ENCODE peak calls at places on chromosomes 3 and 15, in seven cellular contexts. One of them, this sample, is unnamed.

GRCh38 chr15:78680416-78681068 is 39.5 kb upstream of the CHRNB4 start:
- DNase-seq in HS-27A: no peak
- DNase-seq in cardiac septum: peak; percentile 72
- DNase-seq in NB4: peak; percentile 55
- DNase-seq in Right ventricle myocardium superior: no peak
- DNase-seq in psoas muscle: no peak
- DNase-seq in NT2/D1: no peak
- DNase-seq in this sample: no peak

GRCh38 chr3:123286308-123287023 is 84.7 kb downstream of the SEC22A start:
- DNase-seq in HS-27A: peak; percentile 17
- DNase-seq in cardiac septum: peak; percentile 69
- DNase-seq in NB4: peak; percentile 68
- DNase-seq in Right ventricle myocardium superior: no peak
- DNase-seq in psoas muscle: peak; percentile 44
- DNase-seq in NT2/D1: peak; percentile 77
- DNase-seq in this sample: no peak

GRCh38 chr3:121855555-121855954 is 20.5 kb downstream of the EAF2 start:
- DNase-seq in HS-27A: no peak
- DNase-seq in cardiac septum: no peak
- DNase-seq in NB4: peak; percentile 51
- DNase-seq in Right ventricle myocardium superior: no peak
- DNase-seq in psoas muscle: no peak
- DNase-seq in NT2/D1: peak; percentile 47
- DNase-seq in this sample: no peak

GRCh38 chr3:49362579-49362978 is 4.4 kb upstream of the GPX1 start:
- DNase-seq in HS-27A: no peak
- DNase-seq in cardiac septum: no peak
- DNase-seq in NB4: no peak
- DNase-seq in Right ventricle myocardium superior: no peak
- DNase-seq in psoas muscle: no peak
- DNase-seq in NT2/D1: no peak
- DNase-seq in this sample: no peak

GRCh38 chr15:31291048-31291578 is 35.5 kb upstream of the KLF13 start:
- DNase-seq in HS-27A: no peak
- DNase-seq in cardiac septum: no peak
- DNase-seq in NB4: no peak
- DNase-seq in Right ventricle myocardium superior: no peak
- DNase-seq in psoas muscle: no peak
- DNase-seq in NT2/D1: no peak
- DNase-seq in this sample: no peak

GRCh38 chr3:122912772-122913538 is 114.6 kb downstream of the SEMA5B start:
- DNase-seq in HS-27A: no peak
- DNase-seq in cardiac septum: peak; percentile 74
- DNase-seq in NB4: no peak
- DNase-seq in Right ventricle myocardium superior: no peak
- DNase-seq in psoas muscle: no peak
- DNase-seq in NT2/D1: no peak
- DNase-seq in this sample: no peak

GRCh38 chr15:42094512-42094963 is at the start of gene PLA2G4D:
- DNase-seq in HS-27A: no peak
- DNase-seq in cardiac septum: no peak
- DNase-seq in NB4: no peak
- DNase-seq in Right ventricle myocardium superior: no peak
- DNase-seq in psoas muscle: no peak
- DNase-seq in NT2/D1: no peak
- DNase-seq in this sample: no peak

GRCh38 chr3:115699741-115700140 is 76.4 kb downstream of the GAP43 start:
- DNase-seq in HS-27A: no peak
- DNase-seq in cardiac septum: no peak
- DNase-seq in NB4: no peak
- DNase-seq in Right ventricle myocardium superior: no peak
- DNase-seq in psoas muscle: no peak
- DNase-seq in NT2/D1: no peak
- DNase-seq in this sample: no peak

GRCh38 chr3:134362221-134362620 is 12.0 kb downstream of the AMOTL2 start:
- DNase-seq in HS-27A: no peak
- DNase-seq in cardiac septum: peak; percentile 35
- DNase-seq in NB4: no peak
- DNase-seq in Right ventricle myocardium superior: no peak
- DNase-seq in psoas muscle: no peak
- DNase-seq in NT2/D1: no peak
- DNase-seq in this sample: no peak

GRCh38 chr15:63048986-63049665 is 6.6 kb downstream of the TPM1 start:
- DNase-seq in HS-27A: no peak
- DNase-seq in cardiac septum: peak; percentile 81
- DNase-seq in NB4: peak; percentile 52
- DNase-seq in Right ventricle myocardium superior: peak; percentile 79
- DNase-seq in psoas muscle: peak; percentile 74
- DNase-seq in NT2/D1: no peak
- DNase-seq in this sample: peak; percentile 44

GRCh38 chr3:141183606-141184005 is 48.0 kb upstream of the PXYLP1 start:
- DNase-seq in HS-27A: no peak
- DNase-seq in cardiac septum: no peak
- DNase-seq in NB4: no peak
- DNase-seq in Right ventricle myocardium superior: no peak
- DNase-seq in psoas muscle: no peak
- DNase-seq in NT2/D1: no peak
- DNase-seq in this sample: no peak

GRCh38 chr15:98865397-98866339 is 141.9 kb downstream of the PGPEP1L start:
- DNase-seq in HS-27A: no peak
- DNase-seq in cardiac septum: peak; percentile 90
- DNase-seq in NB4: peak; percentile 95
- DNase-seq in Right ventricle myocardium superior: peak; percentile 87
- DNase-seq in psoas muscle: peak; percentile 89
- DNase-seq in NT2/D1: no peak
- DNase-seq in this sample: peak; percentile 71

GRCh38 chr15:97482521-97482920 is 478.0 kb upstream of the ARRDC4 start:
- DNase-seq in HS-27A: no peak
- DNase-seq in cardiac septum: no peak
- DNase-seq in NB4: no peak
- DNase-seq in Right ventricle myocardium superior: no peak
- DNase-seq in psoas muscle: no peak
- DNase-seq in NT2/D1: peak; percentile 8
- DNase-seq in this sample: no peak

GRCh38 chr3:137930976-137931375 is 79.0 kb upstream of the CLDN18 start:
- DNase-seq in HS-27A: no peak
- DNase-seq in cardiac septum: no peak
- DNase-seq in NB4: no peak
- DNase-seq in Right ventricle myocardium superior: no peak
- DNase-seq in psoas muscle: no peak
- DNase-seq in NT2/D1: no peak
- DNase-seq in this sample: no peak

GRCh38 chr15:51144021-51144532 is 49.4 kb upstream of the TNFAIP8L3 start:
- DNase-seq in HS-27A: no peak
- DNase-seq in cardiac septum: no peak
- DNase-seq in NB4: peak; percentile 26
- DNase-seq in Right ventricle myocardium superior: no peak
- DNase-seq in psoas muscle: no peak
- DNase-seq in NT2/D1: no peak
- DNase-seq in this sample: no peak

GRCh38 chr15:42413914-42414313 is 54.6 kb downstream of the CAPN3 start:
- DNase-seq in HS-27A: no peak
- DNase-seq in cardiac septum: no peak
- DNase-seq in NB4: no peak
- DNase-seq in Right ventricle myocardium superior: no peak
- DNase-seq in psoas muscle: no peak
- DNase-seq in NT2/D1: no peak
- DNase-seq in this sample: no peak

GRCh38 chr3:43753743-43754142 is 63.0 kb downstream of the ABHD5 start:
- DNase-seq in HS-27A: peak; percentile 88
- DNase-seq in cardiac septum: no peak
- DNase-seq in NB4: no peak
- DNase-seq in Right ventricle myocardium superior: no peak
- DNase-seq in psoas muscle: no peak
- DNase-seq in NT2/D1: no peak
- DNase-seq in this sample: no peak

GRCh38 chr3:15401936-15402335 is 25.4 kb downstream of the METTL6 start:
- DNase-seq in HS-27A: no peak
- DNase-seq in cardiac septum: no peak
- DNase-seq in NB4: no peak
- DNase-seq in Right ventricle myocardium superior: no peak
- DNase-seq in psoas muscle: no peak
- DNase-seq in NT2/D1: no peak
- DNase-seq in this sample: no peak

GRCh38 chr15:67383903-67384302 is 129.3 kb downstream of the IQCH start:
- DNase-seq in HS-27A: no peak
- DNase-seq in cardiac septum: no peak
- DNase-seq in NB4: no peak
- DNase-seq in Right ventricle myocardium superior: no peak
- DNase-seq in psoas muscle: no peak
- DNase-seq in NT2/D1: no peak
- DNase-seq in this sample: no peak

GRCh38 chr3:165464736-165465135 is 268.6 kb upstream of the SLITRK3 start:
- DNase-seq in HS-27A: no peak
- DNase-seq in cardiac septum: no peak
- DNase-seq in NB4: no peak
- DNase-seq in Right ventricle myocardium superior: no peak
- DNase-seq in psoas muscle: no peak
- DNase-seq in NT2/D1: no peak
- DNase-seq in this sample: no peak

GRCh38 chr3:127006781-127007436 is 24.0 kb downstream of the PLXNA1 start:
- DNase-seq in HS-27A: no peak
- DNase-seq in cardiac septum: no peak
- DNase-seq in NB4: no peak
- DNase-seq in Right ventricle myocardium superior: no peak
- DNase-seq in psoas muscle: no peak
- DNase-seq in NT2/D1: no peak
- DNase-seq in this sample: no peak

GRCh38 chr3:16055606-16056209 is 118.8 kb upstream of the GALNT15 start:
- DNase-seq in HS-27A: no peak
- DNase-seq in cardiac septum: no peak
- DNase-seq in NB4: no peak
- DNase-seq in Right ventricle myocardium superior: no peak
- DNase-seq in psoas muscle: no peak
- DNase-seq in NT2/D1: no peak
- DNase-seq in this sample: no peak

GRCh38 chr3:25904248-25904647 is 114.4 kb downstream of the OXSM start:
- DNase-seq in HS-27A: no peak
- DNase-seq in cardiac septum: no peak
- DNase-seq in NB4: peak; percentile 6
- DNase-seq in Right ventricle myocardium superior: no peak
- DNase-seq in psoas muscle: no peak
- DNase-seq in NT2/D1: no peak
- DNase-seq in this sample: no peak

GRCh38 chr15:74442604-74443003 is 8.8 kb upstream of the SEMA7A start:
- DNase-seq in HS-27A: no peak
- DNase-seq in cardiac septum: peak; percentile 71
- DNase-seq in NB4: no peak
- DNase-seq in Right ventricle myocardium superior: no peak
- DNase-seq in psoas muscle: no peak
- DNase-seq in NT2/D1: no peak
- DNase-seq in this sample: no peak

GRCh38 chr3:94269763-94270162 is 206.9 kb downstream of the NSUN3 start:
- DNase-seq in HS-27A: no peak
- DNase-seq in cardiac septum: no peak
- DNase-seq in NB4: no peak
- DNase-seq in Right ventricle myocardium superior: no peak
- DNase-seq in psoas muscle: no peak
- DNase-seq in NT2/D1: no peak
- DNase-seq in this sample: no peak

GRCh38 chr3:99637381-99638111 is 848 bp upstream of the COL8A1 start:
- DNase-seq in HS-27A: peak; percentile 93
- DNase-seq in cardiac septum: no peak
- DNase-seq in NB4: no peak
- DNase-seq in Right ventricle myocardium superior: peak; percentile 39
- DNase-seq in psoas muscle: peak; percentile 56
- DNase-seq in NT2/D1: no peak
- DNase-seq in this sample: no peak

GRCh38 chr15:89660556-89660955 is 5.3 kb upstream of the KIF7 start:
- DNase-seq in HS-27A: no peak
- DNase-seq in cardiac septum: peak; percentile 47
- DNase-seq in NB4: no peak
- DNase-seq in Right ventricle myocardium superior: no peak
- DNase-seq in psoas muscle: no peak
- DNase-seq in NT2/D1: no peak
- DNase-seq in this sample: no peak

GRCh38 chr3:42226470-42227425 is 39.2 kb downstream of the CCK start:
- DNase-seq in HS-27A: no peak
- DNase-seq in cardiac septum: no peak
- DNase-seq in NB4: peak; percentile 26
- DNase-seq in Right ventricle myocardium superior: no peak
- DNase-seq in psoas muscle: no peak
- DNase-seq in NT2/D1: no peak
- DNase-seq in this sample: no peak

GRCh38 chr3:41116851-41117250 is 82.5 kb upstream of the CTNNB1 start:
- DNase-seq in HS-27A: no peak
- DNase-seq in cardiac septum: no peak
- DNase-seq in NB4: no peak
- DNase-seq in Right ventricle myocardium superior: no peak
- DNase-seq in psoas muscle: no peak
- DNase-seq in NT2/D1: no peak
- DNase-seq in this sample: no peak

GRCh38 chr15:43934480-43934879 is 107.7 kb downstream of the WDR76 start:
- DNase-seq in HS-27A: no peak
- DNase-seq in cardiac septum: no peak
- DNase-seq in NB4: no peak
- DNase-seq in Right ventricle myocardium superior: no peak
- DNase-seq in psoas muscle: no peak
- DNase-seq in NT2/D1: no peak
- DNase-seq in this sample: no peak

GRCh38 chr3:110749006-110749405 is 322.6 kb upstream of the NECTIN3 start:
- DNase-seq in HS-27A: no peak
- DNase-seq in cardiac septum: no peak
- DNase-seq in NB4: no peak
- DNase-seq in Right ventricle myocardium superior: no peak
- DNase-seq in psoas muscle: no peak
- DNase-seq in NT2/D1: no peak
- DNase-seq in this sample: no peak

GRCh38 chr3:197325773-197326172 is 27.4 kb upstream of the DLG1 start:
- DNase-seq in HS-27A: no peak
- DNase-seq in cardiac septum: no peak
- DNase-seq in NB4: no peak
- DNase-seq in Right ventricle myocardium superior: no peak
- DNase-seq in psoas muscle: no peak
- DNase-seq in NT2/D1: no peak
- DNase-seq in this sample: no peak

GRCh38 chr3:116154389-116154788 is 290.9 kb downstream of the LSAMP start:
- DNase-seq in HS-27A: no peak
- DNase-seq in cardiac septum: no peak
- DNase-seq in NB4: no peak
- DNase-seq in Right ventricle myocardium superior: no peak
- DNase-seq in psoas muscle: no peak
- DNase-seq in NT2/D1: no peak
- DNase-seq in this sample: no peak

GRCh38 chr15:101641894-101642293 is 10.3 kb downstream of the TM2D3 start:
- DNase-seq in HS-27A: no peak
- DNase-seq in cardiac septum: no peak
- DNase-seq in NB4: peak; percentile 92
- DNase-seq in Right ventricle myocardium superior: no peak
- DNase-seq in psoas muscle: no peak
- DNase-seq in NT2/D1: no peak
- DNase-seq in this sample: no peak

GRCh38 chr3:101687142-101687931 is 819 bp upstream of the RPL24 start:
- DNase-seq in HS-27A: no peak
- DNase-seq in cardiac septum: no peak
- DNase-seq in NB4: no peak
- DNase-seq in Right ventricle myocardium superior: no peak
- DNase-seq in psoas muscle: no peak
- DNase-seq in NT2/D1: no peak
- DNase-seq in this sample: no peak

GRCh38 chr15:76823903-76824302 is 81.2 kb downstream of the SCAPER start:
- DNase-seq in HS-27A: no peak
- DNase-seq in cardiac septum: no peak
- DNase-seq in NB4: no peak
- DNase-seq in Right ventricle myocardium superior: no peak
- DNase-seq in psoas muscle: no peak
- DNase-seq in NT2/D1: no peak
- DNase-seq in this sample: no peak

GRCh38 chr3:170809975-170810357 is 60.0 kb downstream of the RPL22L1 start:
- DNase-seq in HS-27A: no peak
- DNase-seq in cardiac septum: no peak
- DNase-seq in NB4: peak; percentile 29
- DNase-seq in Right ventricle myocardium superior: no peak
- DNase-seq in psoas muscle: no peak
- DNase-seq in NT2/D1: no peak
- DNase-seq in this sample: no peak

GRCh38 chr15:29129903-29130302 is 139.7 kb downstream of the NSMCE3 start:
- DNase-seq in HS-27A: no peak
- DNase-seq in cardiac septum: peak; percentile 43
- DNase-seq in NB4: no peak
- DNase-seq in Right ventricle myocardium superior: peak; percentile 20
- DNase-seq in psoas muscle: no peak
- DNase-seq in NT2/D1: no peak
- DNase-seq in this sample: no peak